ENCODE peak calls at places on chromosomes 13 and 19, in eight cellular contexts. T is uterus, G is lower leg skin, A is breast epithelium, I is adrenal gland, X is Peyer's patch, P is tibial nerve, H is A549. R is an unnamed sample.

GRCh38 chr13:75129331-75129730 is 352.6 kb downstream of the TBC1D4 start:
- DNase-seq in T (no peak), X (no peak), P (no peak), H (no peak), G (no peak), I (no peak), A (no peak), R (no peak)

GRCh38 chr13:96822900-96823299 is 171.4 kb downstream of the OXGR1 start:
- DNase-seq in P (no peak), G (no peak), X (peak; percentile 52), T (no peak), A (no peak), I (no peak), H (peak; percentile 4), R (peak; percentile 30)

GRCh38 chr13:28568286-28568685 is 73.4 kb upstream of the FLT1 start:
- DNase-seq in A (peak; percentile 74), G (peak; percentile 87), T (peak; percentile 17), I (peak; percentile 47), P (no peak), H (no peak), X (no peak), R (no peak)

GRCh38 chr13:77409412-77409811 is 82.5 kb upstream of the MYCBP2 start:
- DNase-seq in T (no peak), G (no peak), X (no peak), P (no peak), H (no peak), A (no peak), I (no peak), R (no peak)

GRCh38 chr19:42487798-42488178 is 40.5 kb downstream of the CEACAM1 start:
- DNase-seq in P (no peak), T (no peak), G (no peak), A (no peak), H (no peak), I (no peak), X (no peak), R (no peak)

GRCh38 chr19:579111-579841 is 6.9 kb downstream of the BSG start:
- DNase-seq in T (no peak), G (no peak), I (no peak), P (no peak), H (no peak), X (no peak), A (no peak), R (no peak)

GRCh38 chr19:8355631-8356402 is 8.1 kb upstream of the ANGPTL4 start:
- DNase-seq in G (no peak), I (peak; percentile 78), H (no peak), T (no peak), P (no peak), A (no peak), X (no peak), R (peak; percentile 78)

GRCh38 chr13:53038993-53039392 is 10.4 kb downstream of the OLFM4 start:
- DNase-seq in G (no peak), A (no peak), X (no peak), T (no peak), P (no peak), I (no peak), H (no peak), R (no peak)

GRCh38 chr13:28822801-28823200 is 2.7 kb downstream of the MTUS2 start:
- DNase-seq in A (no peak), I (no peak), T (no peak), G (no peak), H (no peak), X (no peak), P (no peak), R (no peak)

GRCh38 chr13:97191143-97191542 is 31.0 kb upstream of the MBNL2 start:
- DNase-seq in T (no peak), G (no peak), H (no peak), P (no peak), X (peak; percentile 66), A (no peak), I (no peak), R (no peak)

GRCh38 chr13:93745884-93746283 is 519.3 kb downstream of the GPC6 start:
- DNase-seq in G (no peak), I (no peak), T (no peak), A (no peak), P (no peak), X (no peak), H (no peak), R (no peak)

GRCh38 chr13:110379905-110380341 is 72.8 kb downstream of the COL4A2 start:
- DNase-seq in P (no peak), A (no peak), G (no peak), X (no peak), T (no peak), I (no peak), H (no peak), R (no peak)

GRCh38 chr19:15265849-15266248 is 33.6 kb upstream of the EPHX3 start:
- DNase-seq in X (no peak), A (peak; percentile 81), T (peak; percentile 95), I (peak; percentile 94), G (peak; percentile 94), H (no peak), P (peak; percentile 84), R (peak; percentile 91)

DNA sequence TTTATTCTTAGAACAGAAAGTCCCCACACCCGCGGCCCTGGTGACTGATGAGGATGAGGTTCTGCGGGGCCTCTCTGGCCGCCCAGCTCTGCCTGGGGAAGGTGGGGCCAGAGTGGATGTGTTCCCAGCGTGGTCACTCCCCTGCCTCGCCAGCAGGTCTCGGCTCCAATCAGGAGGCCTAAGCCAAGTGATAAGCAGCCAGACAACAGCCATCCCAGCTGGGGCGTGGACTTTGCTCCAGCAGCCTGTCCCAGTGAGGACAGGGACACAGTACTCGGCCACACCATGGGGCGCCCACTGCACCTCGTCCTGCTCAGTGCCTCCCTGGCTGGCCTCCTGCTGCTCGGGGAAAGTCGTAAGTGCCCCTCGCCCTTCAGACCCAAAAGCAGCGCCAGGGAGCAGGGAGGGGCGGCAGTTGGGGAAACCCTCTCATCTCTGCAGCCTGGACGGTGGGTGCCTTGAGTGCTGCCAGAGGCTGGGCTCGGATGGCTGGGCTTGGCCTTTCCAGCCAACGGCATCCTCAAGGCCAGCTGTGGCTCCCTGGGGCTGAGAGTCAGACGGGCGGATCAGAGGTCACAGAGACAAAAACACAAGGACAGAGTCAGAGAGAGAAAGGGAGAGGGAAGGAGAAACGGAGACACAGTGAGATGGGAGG is at the start of gene F10:
- DNase-seq in T (peak; percentile 70), P (peak; percentile 49), A (peak; percentile 53), H (no peak), I (peak; percentile 67), X (peak; percentile 89), G (peak; percentile 94), R (peak; percentile 65)
- TF ChIP-seq POLR2A in T (peak; percentile 35), P (peak; percentile 27), A (no peak), H (no peak), I (peak; percentile 7), X (peak; percentile 56), G (no peak), R (no peak)

GRCh38 chr13:25874907-25875306 is 176.9 kb downstream of the SHISA2 start:
- DNase-seq in P (no peak), I (no peak), A (no peak), T (no peak), G (no peak), H (no peak), X (no peak), R (no peak)
- TF ChIP-seq POLR2A in P (no peak), I (no peak), A (no peak), T (no peak), G (no peak), H (no peak), X (no peak), R (no peak)

GRCh38 chr19:9932835-9933234 is 3.5 kb downstream of the OLFM2 start:
- DNase-seq in I (no peak), P (no peak), G (no peak), X (no peak), A (no peak), T (no peak), H (no peak), R (no peak)

GRCh38 chr19:9937001-9937411 is 691 bp upstream of the OLFM2 start:
- DNase-seq in X (no peak), P (no peak), H (no peak), T (peak; percentile 21), G (no peak), A (no peak), I (no peak), R (no peak)

GRCh38 chr19:9936151-9937000 is at the start of gene OLFM2:
- DNase-seq in T (peak; percentile 54), I (peak; percentile 66), G (no peak), X (no peak), P (no peak), H (no peak), A (no peak), R (no peak)

GRCh38 chr19:9935409-9936062 is 779 bp downstream of the OLFM2 start:
- DNase-seq in T (peak; percentile 21), I (peak; percentile 19), X (no peak), G (no peak), P (no peak), A (no peak), H (no peak), R (no peak)

GRCh38 chr19:9934132-9934950 is 2.0 kb downstream of the OLFM2 start:
- DNase-seq in H (peak; percentile 52), G (peak; percentile 97), P (peak; percentile 49), A (peak; percentile 77), T (peak; percentile 89), I (peak; percentile 81), X (peak; percentile 78), R (peak; percentile 85)
- TF ChIP-seq POLR2A in H (no peak), G (no peak), P (no peak), A (no peak), T (no peak), I (peak; percentile 43), X (no peak), R (no peak)

DNA sequence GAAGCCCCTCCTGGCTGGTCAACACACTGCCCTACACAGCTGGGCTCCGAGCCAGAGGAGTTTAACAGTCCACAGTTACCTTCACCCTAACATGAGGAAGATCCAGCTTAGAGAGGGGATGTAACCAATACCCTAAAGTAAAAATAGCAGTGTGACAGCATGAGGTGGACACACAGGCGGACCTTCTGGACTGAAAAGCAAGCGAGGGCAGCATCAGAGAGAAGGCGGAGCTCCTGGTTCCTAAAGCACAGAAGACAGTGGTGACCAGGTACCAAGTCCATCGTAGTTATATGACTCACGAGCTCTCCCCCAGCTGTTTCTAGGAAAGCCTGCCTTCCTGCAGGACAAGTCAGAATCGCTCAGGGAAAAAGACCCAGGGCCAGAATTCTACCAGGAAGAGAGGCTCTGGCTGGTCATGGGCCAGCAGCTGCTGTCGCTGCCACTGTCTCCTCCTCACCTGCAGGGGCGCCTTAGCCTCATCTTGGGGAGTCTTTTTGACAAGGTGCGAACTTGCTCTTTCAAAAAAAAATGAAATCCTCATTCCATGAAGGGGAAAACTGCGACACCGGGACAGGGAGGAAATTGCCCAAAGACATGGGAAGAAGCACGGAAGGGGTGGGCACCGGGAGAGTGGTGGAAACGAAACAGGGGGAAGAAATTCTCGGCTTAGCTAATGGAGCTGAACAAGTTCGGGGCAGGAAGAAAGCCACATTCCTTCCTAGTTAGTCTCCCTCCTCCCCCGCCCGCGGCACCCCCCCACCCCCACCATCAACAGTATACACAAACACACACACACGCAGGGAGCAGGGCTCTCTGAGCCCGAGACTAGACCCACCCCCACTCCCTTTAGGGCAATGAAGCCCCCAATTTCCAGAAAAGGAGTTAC is 1.7 kb downstream of the ELL start:
- DNase-seq in I (peak; percentile 76), G (peak; percentile 91), T (peak; percentile 72), A (peak; percentile 83), H (peak; percentile 53), P (no peak), X (peak; percentile 85), R (peak; percentile 63)
- TF ChIP-seq POLR2A in I (peak; percentile 33), G (no peak), T (peak; percentile 21), A (no peak), H (no peak), P (no peak), X (peak; percentile 90), R (no peak)

GRCh38 chr19:36114763-36115452 is at the start of gene POLR2I:
- DNase-seq in I (peak; percentile 100), G (peak; percentile 100), T (peak; percentile 99), A (peak; percentile 99), X (peak; percentile 97), P (peak; percentile 99), H (peak; percentile 100), R (peak; percentile 99)
- TF ChIP-seq POLR2A in I (peak; percentile 69), G (no peak), T (no peak), A (peak; percentile 70), X (peak; percentile 56), P (peak; percentile 66), H (peak; percentile 89), R (peak; percentile 72)

R was measured in H54.